ENCODE peak calls at places on chromosomes 11 and 22, in seven cellular contexts. T is DMS53, D is ELR, X is NCI-H1105, W is astrocyte of the spinal cord, O is aorta, M is fibroblast of pulmonary artery. S is an unnamed sample.

GRCh38 chr11:3196161-3197043 is 22.2 kb downstream of the MRGPRG start:
- DNase-seq in T (no peak), D (no peak), X (no peak), W (no peak), O (peak; percentile 35), M (no peak), S (no peak)

GRCh38 chr11:6655020-6655789 is 404 bp downstream of the DCHS1 start:
- DNase-seq in T (peak; percentile 37), D (peak; percentile 51), X (no peak), W (no peak), O (no peak), M (no peak), S (no peak)

GRCh38 chr11:59172345-59173079 is 580 bp downstream of the DTX4 start:
- DNase-seq in T (peak; percentile 25), D (no peak), X (no peak), W (no peak), O (peak; percentile 50), M (no peak), S (no peak)

GRCh38 chr11:122853971-122854446 is 15.7 kb downstream of the CRTAM start:
- DNase-seq in T (peak; percentile 81), D (peak; percentile 85), X (peak; percentile 84), W (peak; percentile 89), O (no peak), M (peak; percentile 89), S (peak; percentile 80)

GRCh38 chr11:16669799-16670415 is 68.5 kb upstream of the C11orf58 start:
- DNase-seq in T (peak; percentile 35), D (peak; percentile 50), X (no peak), W (peak; percentile 79), O (no peak), M (peak; percentile 24), S (peak; percentile 43)

GRCh38 chr11:7548659-7549283 is 35.0 kb downstream of the PPFIBP2 start:
- DNase-seq in T (peak; percentile 79), D (peak; percentile 11), X (no peak), W (no peak), O (no peak), M (no peak), S (no peak)

GRCh38 chr11:74942073-74942750 is 6.7 kb downstream of the XRRA1 start:
- DNase-seq in T (no peak), D (no peak), X (no peak), W (no peak), O (no peak), M (no peak), S (no peak)

GRCh38 chr22:20533879-20534265 is 26.5 kb downstream of the MED15 start:
- DNase-seq in T (no peak), D (no peak), X (no peak), W (no peak), O (no peak), M (no peak), S (no peak)

GRCh38 chr11:130705670-130706421 is 210.4 kb downstream of the SNX19 start:
- DNase-seq in T (no peak), D (no peak), X (no peak), W (no peak), O (no peak), M (no peak), S (no peak)

GRCh38 chr11:64743591-64744543 is at the start of gene RASGRP2:
- DNase-seq in T (peak; percentile 80), D (peak; percentile 36), X (no peak), W (no peak), O (peak; percentile 90), M (peak; percentile 32), S (no peak)

GRCh38 chr22:43308451-43309235 is 34.5 kb downstream of the SCUBE1 start:
- DNase-seq in T (peak; percentile 26), D (no peak), X (peak; percentile 60), W (no peak), O (peak; percentile 18), M (no peak), S (no peak)

GRCh38 chr11:13962562-13963168 is at the start of gene SPON1:
- DNase-seq in T (peak; percentile 66), D (no peak), X (peak; percentile 71), W (peak; percentile 25), O (peak; percentile 62), M (peak; percentile 15), S (no peak)

GRCh38 chr11:112113539-112114457 is 27.1 kb downstream of the SDHD start:
- DNase-seq in T (peak; percentile 84), D (peak; percentile 83), X (peak; percentile 20), W (peak; percentile 61), O (no peak), M (peak; percentile 76), S (peak; percentile 31)

GRCh38 chr11:44388828-44389645 is 79.1 kb upstream of the ALX4 start:
- DNase-seq in T (no peak), D (no peak), X (no peak), W (no peak), O (no peak), M (no peak), S (no peak)

GRCh38 chr22:38485783-38486182 is 17.9 kb downstream of the KDELR3 start:
- DNase-seq in T (no peak), D (no peak), X (no peak), W (no peak), O (no peak), M (no peak), S (no peak)

GRCh38 chr11:128871165-128871564 is 4.1 kb upstream of the KCNJ1 start:
- DNase-seq in T (no peak), D (no peak), X (no peak), W (no peak), O (no peak), M (no peak), S (no peak)

GRCh38 chr11:28756977-28757376 is 648.8 kb downstream of the METTL15 start:
- DNase-seq in T (no peak), D (peak; percentile 89), X (no peak), W (peak; percentile 79), O (no peak), M (peak; percentile 77), S (peak; percentile 85)

GRCh38 chr11:48095779-48096470 is 115.6 kb downstream of the PTPRJ start:
- DNase-seq in T (no peak), D (no peak), X (no peak), W (no peak), O (no peak), M (no peak), S (no peak)

GRCh38 chr11:65395961-65396530 is 9.6 kb downstream of the FRMD8 start:
- DNase-seq in T (no peak), D (no peak), X (no peak), W (no peak), O (no peak), M (no peak), S (no peak)

GRCh38 chr11:101880208-101880607 is 34.6 kb upstream of the CEP126 start:
- DNase-seq in T (peak; percentile 88), D (peak; percentile 82), X (peak; percentile 31), W (peak; percentile 73), O (no peak), M (peak; percentile 86), S (peak; percentile 49)

GRCh38 chr22:17043521-17043920 is 35.5 kb upstream of the GAB4 start:
- DNase-seq in T (no peak), D (no peak), X (no peak), W (no peak), O (no peak), M (no peak), S (no peak)

GRCh38 chr11:12182650-12183511 is 72.5 kb downstream of the MICAL2 start:
- DNase-seq in T (peak; percentile 16), D (peak; percentile 98), X (no peak), W (peak; percentile 98), O (no peak), M (peak; percentile 99), S (peak; percentile 97)

GRCh38 chr22:31230155-31230870 is 18.2 kb downstream of the LIMK2 start:
- DNase-seq in T (no peak), D (no peak), X (no peak), W (peak; percentile 34), O (no peak), M (peak; percentile 71), S (no peak)

GRCh38 chr11:86214710-86215109 is 29.8 kb upstream of the EED start:
- DNase-seq in T (peak; percentile 28), D (no peak), X (no peak), W (no peak), O (no peak), M (no peak), S (no peak)

GRCh38 chr11:118572914-118573550 is 823 bp downstream of the ARCN1 start:
- DNase-seq in T (peak; percentile 43), D (peak; percentile 65), X (no peak), W (peak; percentile 28), O (no peak), M (peak; percentile 40), S (peak; percentile 62)

GRCh38 chr11:79121351-79121750 is 319.5 kb downstream of the TENM4 start:
- DNase-seq in T (peak; percentile 49), D (no peak), X (peak; percentile 6), W (peak; percentile 46), O (no peak), M (no peak), S (no peak)

GRCh38 chr22:31876156-31877035 is 67.9 kb upstream of the YWHAH start:
- DNase-seq in T (no peak), D (peak; percentile 37), X (no peak), W (no peak), O (no peak), M (no peak), S (no peak)

GRCh38 chr11:82756765-82757650 is 23.3 kb upstream of the FAM181B start:
- DNase-seq in T (peak; percentile 66), D (no peak), X (no peak), W (no peak), O (no peak), M (no peak), S (no peak)

GRCh38 chr11:61679893-61680621 is at the start of gene DAGLA:
- DNase-seq in T (peak; percentile 79), D (peak; percentile 58), X (peak; percentile 69), W (peak; percentile 44), O (peak; percentile 76), M (peak; percentile 57), S (no peak)

GRCh38 chr11:45871638-45872037 is 13.8 kb upstream of the MAPK8IP1 start:
- DNase-seq in T (no peak), D (no peak), X (no peak), W (no peak), O (no peak), M (no peak), S (no peak)

GRCh38 chr11:60835472-60835871 is 6.4 kb upstream of the CCDC86 start:
- DNase-seq in T (no peak), D (peak; percentile 66), X (no peak), W (no peak), O (no peak), M (peak; percentile 60), S (no peak)

GRCh38 chr11:38019072-38019775 is 1421.2 kb upstream of the RAG2 start:
- DNase-seq in T (peak; percentile 26), D (peak; percentile 0), X (no peak), W (peak; percentile 32), O (no peak), M (peak; percentile 55), S (no peak)

GRCh38 chr22:32069579-32070372 is 26.7 kb downstream of the SLC5A1 start:
- DNase-seq in T (no peak), D (no peak), X (no peak), W (no peak), O (no peak), M (no peak), S (no peak)

GRCh38 chr11:35725880-35726279 is 63.3 kb downstream of the TRIM44 start:
- DNase-seq in T (peak; percentile 40), D (peak; percentile 84), X (no peak), W (peak; percentile 83), O (no peak), M (peak; percentile 66), S (peak; percentile 85)

GRCh38 chr11:115324569-115325432 is 179.4 kb downstream of the CADM1 start:
- DNase-seq in T (peak; percentile 89), D (peak; percentile 43), X (peak; percentile 89), W (peak; percentile 71), O (no peak), M (peak; percentile 50), S (peak; percentile 42)

S was measured in brain microvascular endothelial cell.